ENCODE peak calls at places on chromosomes 12 and 14, in eight cellular contexts. M is lower lobe of right lung, I is retinal pigment epithelial cell, B is MM.1S, O is fibroblast of pulmonary artery, A is cardiac fibroblast, D is endothelial cell of umbilical vein, E is epithelial cell of esophagus. J is an unnamed sample.

GRCh38 chr12:24948452-24948815 is 467 bp downstream of the BCAT1 start:
- DNase-seq in I (no peak), B (peak), O (peak), E (peak), D (no peak), A (peak), M (no peak), J (no peak)

GRCh38 chr14:75568791-75569190 is 9.6 kb upstream of the FLVCR2 start:
- DNase-seq in B (peak), D (no peak), I (no peak), M (no peak), A (no peak), E (no peak), O (no peak), J (no peak)

GRCh38 chr12:94718114-94718513 is 67.8 kb upstream of the TMCC3 start:
- DNase-seq in A (peak), I (no peak), M (no peak), O (peak), E (peak), D (peak), B (no peak), J (no peak)

GRCh38 chr12:92400006-92400405 is 254.4 kb upstream of the BTG1 start:
- DNase-seq in B (no peak), D (no peak), O (no peak), I (no peak), E (no peak), M (no peak), A (no peak), J (no peak)

GRCh38 chr14:100787659-100788058 is 38.3 kb upstream of the MEG3 start:
- DNase-seq in B (no peak), A (no peak), E (no peak), M (no peak), D (no peak), I (no peak), O (no peak), J (no peak)

GRCh38 chr14:88765130-88765529 is 27.6 kb downstream of the EML5 start:
- DNase-seq in D (no peak), A (peak), M (no peak), E (peak), I (peak), O (peak), B (no peak), J (peak)

GRCh38 chr12:107775093-107775721 is 703 bp downstream of the ASCL4 start:
- DNase-seq in M (no peak), O (no peak), B (no peak), D (no peak), I (no peak), E (peak), A (peak), J (no peak)

GRCh38 chr12:67442347-67442841 is 173.2 kb downstream of the CAND1 start:
- DNase-seq in M (no peak), I (no peak), D (no peak), E (no peak), O (no peak), A (no peak), B (no peak), J (no peak)

GRCh38 chr14:70648374-70648773 is 6.7 kb downstream of the TTC9 start:
- DNase-seq in A (no peak), E (no peak), D (no peak), B (no peak), I (no peak), O (no peak), M (no peak), J (no peak)

GRCh38 chr14:96136361-96136760 is 68.3 kb upstream of the BDKRB2 start:
- DNase-seq in E (peak), O (peak), M (no peak), B (no peak), D (peak), A (peak), I (no peak), J (no peak)

GRCh38 chr14:69632154-69632553 is 20.8 kb downstream of the SUSD6 start:
- DNase-seq in O (no peak), E (no peak), D (no peak), A (no peak), B (no peak), I (no peak), M (no peak), J (no peak)

GRCh38 chr12:66092559-66093269 is 37.8 kb downstream of the LLPH start:
- DNase-seq in D (peak), B (no peak), O (peak), A (peak), E (peak), M (no peak), I (no peak), J (peak)

GRCh38 chr14:84575681-84576080 is 954.3 kb upstream of the FLRT2 start:
- DNase-seq in O (no peak), E (no peak), D (no peak), B (no peak), M (no peak), I (no peak), A (no peak), J (no peak)

GRCh38 chr12:21666722-21667121 is 9.1 kb upstream of the LDHB start:
- DNase-seq in D (no peak), A (no peak), I (no peak), B (no peak), O (no peak), M (no peak), E (no peak), J (peak)

GRCh38 chr14:103856105-103856504 is 8.7 kb upstream of the PPP1R13B start:
- DNase-seq in B (no peak), M (peak), I (no peak), E (no peak), A (no peak), O (no peak), D (no peak), J (no peak)

GRCh38 chr14:35353409-35354172 is 51.0 kb downstream of the NFKBIA start:
- DNase-seq in O (no peak), A (no peak), D (no peak), M (peak), E (peak), B (no peak), I (no peak), J (no peak)

GRCh38 chr12:132506328-132506727 is 16.4 kb downstream of the FBRSL1 start:
- DNase-seq in D (no peak), B (no peak), E (no peak), M (no peak), O (no peak), A (no peak), I (no peak), J (no peak)

GRCh38 chr12:132508248-132508740 is 18.3 kb downstream of the FBRSL1 start:
- DNase-seq in M (no peak), A (no peak), I (no peak), E (no peak), D (no peak), B (no peak), O (no peak), J (no peak)

GRCh38 chr12:132505105-132505851 is 15.3 kb downstream of the FBRSL1 start:
- DNase-seq in E (no peak), O (no peak), M (peak), D (no peak), I (no peak), A (no peak), B (no peak), J (no peak)

GRCh38 chr12:132505852-132506219 is 15.9 kb downstream of the FBRSL1 start:
- DNase-seq in M (no peak), D (no peak), E (no peak), A (no peak), O (no peak), I (no peak), B (no peak), J (no peak)

GRCh38 chr12:132506730-132507538 is 17.0 kb downstream of the FBRSL1 start:
- DNase-seq in B (no peak), I (peak), D (peak), O (peak), E (peak), M (peak), A (peak), J (no peak)
- H3K4me3 ChIP-seq in B (no peak), I (no peak), D (no peak), O (peak), E (no peak), M (peak), A (peak), J (no peak)

GRCh38 chr14:52547526-52547925 is 4.8 kb downstream of the TXNDC16 start:
- DNase-seq in M (no peak), B (no peak), E (no peak), O (no peak), D (no peak), A (no peak), I (no peak), J (no peak)
- TF ChIP-seq CTCF in M (no peak), B (no peak), E (no peak), O (no peak), D (no peak), A (no peak), I (no peak), J (no peak)

DNA sequence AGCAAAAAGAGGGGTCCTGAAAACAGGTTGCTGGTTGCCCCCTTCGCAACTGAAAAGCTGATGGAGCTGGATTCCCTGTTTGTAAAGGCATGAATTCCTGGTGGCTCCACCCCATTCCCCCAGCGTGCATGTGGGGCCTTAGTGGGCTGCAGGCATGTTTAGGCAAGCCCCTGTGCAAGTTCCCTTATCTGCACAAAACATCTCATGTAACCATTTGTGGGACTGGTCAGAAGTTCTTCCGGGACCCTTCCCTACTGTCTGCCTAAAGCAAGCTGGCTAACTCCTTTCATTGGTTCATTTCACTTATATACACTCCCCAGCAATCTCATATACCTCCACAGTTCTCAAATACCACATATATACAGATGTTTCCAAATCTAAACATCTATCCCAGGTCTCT is 24.0 kb upstream of the HIGD1C start:
- DNase-seq in O (no peak), E (peak), I (no peak), B (no peak), M (no peak), D (no peak), A (no peak), J (no peak)
- H3K4me3 ChIP-seq in O (peak), E (peak), I (no peak), B (peak), M (peak), D (no peak), A (peak), J (peak)

DNA sequence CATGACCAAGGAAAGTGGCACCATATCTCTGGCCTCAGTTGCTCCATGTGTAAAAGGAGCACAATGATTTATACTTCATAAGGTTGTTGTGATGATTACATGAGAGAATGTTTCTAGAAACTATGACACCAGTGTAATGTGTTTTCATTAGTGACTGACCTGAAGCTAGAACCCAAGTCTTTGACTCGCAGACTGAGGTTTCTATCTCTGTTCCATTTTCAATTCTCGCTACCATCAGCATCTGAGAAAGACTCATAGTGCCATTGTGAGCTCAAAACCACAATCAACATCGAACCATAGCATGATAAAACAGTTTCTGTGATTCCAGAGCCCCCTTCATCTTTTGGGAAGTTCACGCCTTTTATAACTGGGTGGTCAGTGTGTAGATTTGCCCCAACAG is 53.8 kb downstream of the STAB2 start:
- DNase-seq in D (no peak), A (no peak), I (no peak), B (peak), M (no peak), E (no peak), O (no peak), J (no peak)
- TF ChIP-seq CTCF in D (no peak), A (no peak), I (no peak), B (no peak), M (no peak), E (no peak), O (no peak), J (no peak)

DNA sequence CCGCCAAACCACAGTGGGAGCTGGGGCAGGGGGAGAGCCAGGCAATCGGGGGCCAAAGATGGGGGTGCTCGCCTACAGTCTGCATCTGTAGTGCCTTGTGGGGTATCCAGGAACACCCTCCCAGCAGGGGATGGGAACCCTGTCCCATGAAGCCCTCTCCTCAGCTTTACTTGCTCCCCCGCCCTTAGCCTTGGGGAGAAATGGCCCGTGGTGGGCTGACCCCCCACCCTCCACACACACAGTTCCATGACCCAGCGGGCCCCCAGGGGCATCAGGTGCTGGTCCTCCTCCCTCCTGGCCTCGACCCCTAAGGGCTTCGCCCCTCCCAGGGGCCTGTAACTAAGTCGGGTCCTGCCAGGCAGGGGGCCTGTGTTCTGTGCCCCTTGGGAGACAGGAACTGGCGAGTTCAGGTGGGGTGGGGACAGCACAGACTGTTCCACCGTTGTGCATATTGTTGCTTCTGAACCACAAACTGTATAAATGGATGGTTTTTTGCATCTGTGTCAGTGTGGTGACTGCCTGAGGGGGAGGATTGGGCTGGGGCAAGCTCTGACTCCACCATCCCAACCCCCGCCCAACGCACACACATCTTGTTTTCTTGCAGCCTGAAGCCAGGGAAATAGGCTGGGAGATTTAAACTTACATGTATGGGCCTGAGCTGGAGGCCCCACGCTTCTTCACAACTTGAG is 8.8 kb downstream of the TAMALIN start:
- DNase-seq in I (no peak), O (no peak), E (peak), M (no peak), A (no peak), D (no peak), B (no peak), J (no peak)
- H3K4me3 ChIP-seq in I (no peak), O (no peak), E (no peak), M (no peak), A (no peak), D (no peak), B (no peak), J (no peak)

DNA sequence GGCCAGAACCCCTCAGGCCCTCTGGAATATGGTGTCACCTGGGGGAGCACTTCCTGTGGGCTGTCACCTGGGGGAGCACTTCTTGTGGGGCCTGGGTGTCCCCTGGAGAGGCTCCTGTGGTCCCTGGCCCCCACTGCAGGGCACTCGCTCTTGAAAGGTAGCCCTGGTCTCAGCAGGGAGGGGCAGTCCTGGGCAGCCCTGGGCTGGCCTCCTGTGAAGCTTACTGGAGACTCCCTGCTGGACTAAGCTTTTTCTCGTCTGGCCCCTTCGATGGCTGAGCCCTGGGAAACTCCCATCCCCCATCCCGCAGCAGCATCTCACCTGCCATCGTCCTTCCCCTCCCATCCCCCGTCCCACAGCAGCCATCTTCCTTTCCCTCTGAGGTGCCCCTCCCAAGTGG is 17.7 kb downstream of the FBRSL1 start:
- DNase-seq in D (no peak), I (no peak), B (no peak), A (no peak), M (no peak), E (no peak), O (no peak), J (no peak)
- TF ChIP-seq CTCF in D (no peak), I (peak), B (no peak), A (no peak), M (no peak), E (peak), O (no peak), J (peak)